ENCODE peak calls at places on chromosomes 3 and 15, in eight cellular contexts. One of them, this sample, is unnamed.

GRCh38 chr3:43233062-43233461 is 53.3 kb upstream of the SNRK start:
- DNase-seq in dorsolateral prefrontal cortex: no peak
- DNase-seq in pancreas: no peak
- DNase-seq in occipital lobe: no peak
- DNase-seq in progenitor cell of endocrine pancreas: no peak
- DNase-seq in KG1: no peak
- DNase-seq in D341Med: no peak
- DNase-seq in stimulated activated CD4-positive, alpha-beta T cell treated with anti-CD3 and anti-CD28 coated beads, TNF-alpha, amount 100 ng/mL, for 4 hours: no peak
- DNase-seq in this sample: no peak

GRCh38 chr15:90184119-90184785 is 16.9 kb upstream of the SEMA4B start:
- DNase-seq in D341Med: no peak
- DNase-seq in KG1: no peak
- DNase-seq in progenitor cell of endocrine pancreas: no peak
- DNase-seq in occipital lobe: peak; percentile 49
- DNase-seq in dorsolateral prefrontal cortex: peak; percentile 61
- DNase-seq in pancreas: peak; percentile 90
- DNase-seq in stimulated activated CD4-positive, alpha-beta T cell treated with anti-CD3 and anti-CD28 coated beads, TNF-alpha, amount 100 ng/mL, for 4 hours: peak; percentile 16
- DNase-seq in this sample: peak; percentile 86

GRCh38 chr15:67521770-67522568 is 1.0 kb downstream of the C15orf61 start:
- DNase-seq in D341Med: peak; percentile 51
- DNase-seq in stimulated activated CD4-positive, alpha-beta T cell treated with anti-CD3 and anti-CD28 coated beads, TNF-alpha, amount 100 ng/mL, for 4 hours: no peak
- DNase-seq in pancreas: no peak
- DNase-seq in progenitor cell of endocrine pancreas: no peak
- DNase-seq in occipital lobe: no peak
- DNase-seq in dorsolateral prefrontal cortex: no peak
- DNase-seq in KG1: no peak
- DNase-seq in this sample: no peak

GRCh38 chr3:147699175-147699838 is 290.1 kb downstream of the ZIC1 start:
- DNase-seq in stimulated activated CD4-positive, alpha-beta T cell treated with anti-CD3 and anti-CD28 coated beads, TNF-alpha, amount 100 ng/mL, for 4 hours: no peak
- DNase-seq in pancreas: no peak
- DNase-seq in KG1: no peak
- DNase-seq in D341Med: no peak
- DNase-seq in dorsolateral prefrontal cortex: no peak
- DNase-seq in occipital lobe: no peak
- DNase-seq in progenitor cell of endocrine pancreas: no peak
- DNase-seq in this sample: no peak

GRCh38 chr15:84883433-84883832 is 1.0 kb upstream of the SLC28A1 start:
- DNase-seq in pancreas: no peak
- DNase-seq in D341Med: no peak
- DNase-seq in progenitor cell of endocrine pancreas: no peak
- DNase-seq in dorsolateral prefrontal cortex: no peak
- DNase-seq in stimulated activated CD4-positive, alpha-beta T cell treated with anti-CD3 and anti-CD28 coated beads, TNF-alpha, amount 100 ng/mL, for 4 hours: no peak
- DNase-seq in KG1: no peak
- DNase-seq in occipital lobe: no peak
- DNase-seq in this sample: no peak

GRCh38 chr3:149541091-149541491 is 66.6 kb downstream of the TM4SF4 start:
- DNase-seq in dorsolateral prefrontal cortex: no peak
- DNase-seq in progenitor cell of endocrine pancreas: no peak
- DNase-seq in stimulated activated CD4-positive, alpha-beta T cell treated with anti-CD3 and anti-CD28 coated beads, TNF-alpha, amount 100 ng/mL, for 4 hours: no peak
- DNase-seq in D341Med: no peak
- DNase-seq in KG1: no peak
- DNase-seq in pancreas: no peak
- DNase-seq in occipital lobe: no peak
- DNase-seq in this sample: no peak

GRCh38 chr3:144272715-144273114 is 301.1 kb downstream of the DIPK2A start:
- DNase-seq in dorsolateral prefrontal cortex: no peak
- DNase-seq in stimulated activated CD4-positive, alpha-beta T cell treated with anti-CD3 and anti-CD28 coated beads, TNF-alpha, amount 100 ng/mL, for 4 hours: no peak
- DNase-seq in pancreas: no peak
- DNase-seq in occipital lobe: no peak
- DNase-seq in D341Med: no peak
- DNase-seq in progenitor cell of endocrine pancreas: no peak
- DNase-seq in KG1: no peak
- DNase-seq in this sample: no peak

GRCh38 chr3:42043116-42043796 is 47.9 kb upstream of the TRAK1 start:
- DNase-seq in D341Med: peak; percentile 75
- DNase-seq in dorsolateral prefrontal cortex: no peak
- DNase-seq in progenitor cell of endocrine pancreas: no peak
- DNase-seq in KG1: no peak
- DNase-seq in pancreas: no peak
- DNase-seq in occipital lobe: no peak
- DNase-seq in stimulated activated CD4-positive, alpha-beta T cell treated with anti-CD3 and anti-CD28 coated beads, TNF-alpha, amount 100 ng/mL, for 4 hours: no peak
- DNase-seq in this sample: peak; percentile 72

GRCh38 chr3:185822221-185822956 is 2.5 kb downstream of the IGF2BP2 start:
- DNase-seq in dorsolateral prefrontal cortex: no peak
- DNase-seq in stimulated activated CD4-positive, alpha-beta T cell treated with anti-CD3 and anti-CD28 coated beads, TNF-alpha, amount 100 ng/mL, for 4 hours: no peak
- DNase-seq in progenitor cell of endocrine pancreas: no peak
- DNase-seq in occipital lobe: no peak
- DNase-seq in D341Med: no peak
- DNase-seq in pancreas: no peak
- DNase-seq in KG1: peak; percentile 22
- DNase-seq in this sample: no peak

GRCh38 chr3:104810896-104811295 is 555.8 kb upstream of the ALCAM start:
- DNase-seq in KG1: no peak
- DNase-seq in pancreas: peak; percentile 21
- DNase-seq in progenitor cell of endocrine pancreas: no peak
- DNase-seq in occipital lobe: no peak
- DNase-seq in stimulated activated CD4-positive, alpha-beta T cell treated with anti-CD3 and anti-CD28 coated beads, TNF-alpha, amount 100 ng/mL, for 4 hours: no peak
- DNase-seq in dorsolateral prefrontal cortex: no peak
- DNase-seq in D341Med: no peak
- DNase-seq in this sample: no peak

GRCh38 chr15:44381223-44381622 is 46.2 kb upstream of the CTDSPL2 start:
- DNase-seq in pancreas: no peak
- DNase-seq in KG1: no peak
- DNase-seq in dorsolateral prefrontal cortex: no peak
- DNase-seq in occipital lobe: no peak
- DNase-seq in progenitor cell of endocrine pancreas: no peak
- DNase-seq in stimulated activated CD4-positive, alpha-beta T cell treated with anti-CD3 and anti-CD28 coated beads, TNF-alpha, amount 100 ng/mL, for 4 hours: no peak
- DNase-seq in D341Med: no peak
- DNase-seq in this sample: no peak

GRCh38 chr3:196194542-196194915 is 16.7 kb downstream of the ZDHHC19 start:
- DNase-seq in occipital lobe: no peak
- DNase-seq in D341Med: no peak
- DNase-seq in stimulated activated CD4-positive, alpha-beta T cell treated with anti-CD3 and anti-CD28 coated beads, TNF-alpha, amount 100 ng/mL, for 4 hours: no peak
- DNase-seq in KG1: no peak
- DNase-seq in dorsolateral prefrontal cortex: no peak
- DNase-seq in progenitor cell of endocrine pancreas: no peak
- DNase-seq in pancreas: no peak
- DNase-seq in this sample: no peak

GRCh38 chr3:150293401-150294001 is 114.6 kb upstream of the TSC22D2 start:
- DNase-seq in progenitor cell of endocrine pancreas: no peak
- DNase-seq in dorsolateral prefrontal cortex: no peak
- DNase-seq in pancreas: no peak
- DNase-seq in occipital lobe: no peak
- DNase-seq in D341Med: no peak
- DNase-seq in KG1: no peak
- DNase-seq in stimulated activated CD4-positive, alpha-beta T cell treated with anti-CD3 and anti-CD28 coated beads, TNF-alpha, amount 100 ng/mL, for 4 hours: no peak
- DNase-seq in this sample: no peak

GRCh38 chr15:71515375-71516186 is 294.8 kb upstream of the NR2E3 start:
- DNase-seq in KG1: no peak
- DNase-seq in stimulated activated CD4-positive, alpha-beta T cell treated with anti-CD3 and anti-CD28 coated beads, TNF-alpha, amount 100 ng/mL, for 4 hours: no peak
- DNase-seq in D341Med: no peak
- DNase-seq in pancreas: no peak
- DNase-seq in progenitor cell of endocrine pancreas: no peak
- DNase-seq in dorsolateral prefrontal cortex: no peak
- DNase-seq in occipital lobe: no peak
- DNase-seq in this sample: no peak

GRCh38 chr3:66442254-66443249 is 58.3 kb downstream of the LRIG1 start:
- DNase-seq in D341Med: no peak
- DNase-seq in occipital lobe: peak; percentile 27
- DNase-seq in progenitor cell of endocrine pancreas: no peak
- DNase-seq in pancreas: peak; percentile 80
- DNase-seq in stimulated activated CD4-positive, alpha-beta T cell treated with anti-CD3 and anti-CD28 coated beads, TNF-alpha, amount 100 ng/mL, for 4 hours: no peak
- DNase-seq in KG1: no peak
- DNase-seq in dorsolateral prefrontal cortex: peak; percentile 44
- DNase-seq in this sample: peak; percentile 72

GRCh38 chr3:61537366-61537765 is 24.0 kb upstream of the PTPRG start:
- DNase-seq in KG1: no peak
- DNase-seq in stimulated activated CD4-positive, alpha-beta T cell treated with anti-CD3 and anti-CD28 coated beads, TNF-alpha, amount 100 ng/mL, for 4 hours: no peak
- DNase-seq in D341Med: no peak
- DNase-seq in occipital lobe: no peak
- DNase-seq in pancreas: no peak
- DNase-seq in progenitor cell of endocrine pancreas: no peak
- DNase-seq in dorsolateral prefrontal cortex: no peak
- DNase-seq in this sample: no peak